ENCODE peak calls at places on chromosomes 11 and 22, in five cellular contexts. Z is NCI-H146, D is progenitor cell of endocrine pancreas, M is tibial nerve, X is A549. T is an unnamed sample.

GRCh38 chr11:91173701-91174100 is 950.9 kb upstream of the CHORDC1 start:
- DNase-seq in Z (no peak), D (no peak), M (no peak), X (no peak), T (no peak)

GRCh38 chr22:21712751-21713427 is 22.7 kb downstream of the YPEL1 start:
- DNase-seq in Z (peak), D (no peak), M (peak), X (peak), T (no peak)

GRCh38 chr22:39973656-39974055 is 13.5 kb downstream of the TMA7B start:
- DNase-seq in Z (no peak), D (no peak), M (no peak), X (no peak), T (no peak)

GRCh38 chr11:64687204-64687603 is 35.8 kb downstream of the NRXN2 start:
- DNase-seq in Z (no peak), D (no peak), M (peak), X (no peak), T (no peak)

GRCh38 chr11:44746894-44747293 is 20.1 kb downstream of the TSPAN18 start:
- DNase-seq in Z (no peak), D (no peak), M (no peak), X (no peak), T (no peak)

GRCh38 chr11:11293798-11294611 is 59.0 kb downstream of the CSNK2A3 start:
- DNase-seq in Z (no peak), D (no peak), M (no peak), X (no peak), T (no peak)

GRCh38 chr22:44550666-44551491 is 52.8 kb upstream of the RTL6 start:
- DNase-seq in Z (no peak), D (no peak), M (no peak), X (peak), T (no peak)

GRCh38 chr11:58775066-58775708 is 43.4 kb upstream of the GLYAT start:
- DNase-seq in Z (no peak), D (no peak), M (no peak), X (no peak), T (no peak)

GRCh38 chr11:9001736-9002135 is 2.1 kb downstream of the NRIP3 start:
- DNase-seq in Z (no peak), D (no peak), M (no peak), X (no peak), T (no peak)

GRCh38 chr11:11982461-11982860 is 26.0 kb downstream of the DKK3 start:
- DNase-seq in Z (no peak), D (no peak), M (no peak), X (no peak), T (no peak)

T was measured in neuronal stem cell.